ENCODE peak calls at places on chromosomes 12 and 14, in four cellular contexts. One of them, this sample, is unnamed.

GRCh38 chr12:62098131-62098530 is 162.1 kb upstream of the USP15 start:
- DNase-seq in HepG2: no peak
- DNase-seq in GM12878: no peak
- DNase-seq in K562: peak
- DNase-seq in this sample: no peak

GRCh38 chr12:2064078-2064507 is 11.3 kb downstream of the CACNA1C start:
- DNase-seq in HepG2: no peak
- DNase-seq in K562: no peak
- DNase-seq in GM12878: peak
- DNase-seq in this sample: no peak

GRCh38 chr12:105738036-105738435 is 400.7 kb downstream of the NUAK1 start:
- DNase-seq in GM12878: no peak
- DNase-seq in K562: no peak
- DNase-seq in HepG2: no peak
- DNase-seq in this sample: no peak

GRCh38 chr14:55139152-55139551 is 10.1 kb downstream of the LGALS3 start:
- DNase-seq in GM12878: no peak
- DNase-seq in HepG2: no peak
- DNase-seq in K562: no peak
- DNase-seq in this sample: no peak

GRCh38 chr14:51202914-51203665 is 37.0 kb upstream of the TMX1 start:
- DNase-seq in GM12878: peak
- DNase-seq in K562: no peak
- DNase-seq in HepG2: no peak
- DNase-seq in this sample: no peak

GRCh38 chr12:57765003-57765697 is 1.7 kb downstream of the CYP27B1 start:
- DNase-seq in GM12878: no peak
- DNase-seq in HepG2: peak
- DNase-seq in K562: no peak
- DNase-seq in this sample: no peak

GRCh38 chr14:88346048-88346639 is 23.1 kb upstream of the KCNK10 start:
- DNase-seq in HepG2: peak
- DNase-seq in GM12878: no peak
- DNase-seq in K562: peak
- DNase-seq in this sample: no peak

GRCh38 chr12:79023784-79024183 is 159.2 kb downstream of the SYT1 start:
- DNase-seq in HepG2: no peak
- DNase-seq in GM12878: no peak
- DNase-seq in K562: no peak
- DNase-seq in this sample: no peak

GRCh38 chr12:32024884-32025599 is 65.8 kb downstream of the RESF1 start:
- DNase-seq in K562: peak
- DNase-seq in HepG2: peak
- DNase-seq in GM12878: no peak
- DNase-seq in this sample: no peak

GRCh38 chr14:76696791-76697190 is 64.5 kb upstream of the VASH1 start:
- DNase-seq in GM12878: no peak
- DNase-seq in K562: no peak
- DNase-seq in HepG2: no peak
- DNase-seq in this sample: no peak

GRCh38 chr14:77880056-77880455 is 80.1 kb downstream of the ADCK1 start:
- DNase-seq in HepG2: no peak
- DNase-seq in GM12878: no peak
- DNase-seq in K562: no peak
- DNase-seq in this sample: no peak

GRCh38 chr14:35387209-35387608 is 17.3 kb downstream of the NFKBIA start:
- DNase-seq in HepG2: no peak
- DNase-seq in GM12878: no peak
- DNase-seq in K562: peak
- DNase-seq in this sample: no peak

GRCh38 chr12:64404470-64405446 is 566 bp downstream of the XPOT start:
- DNase-seq in HepG2: peak
- DNase-seq in K562: peak
- DNase-seq in GM12878: no peak
- DNase-seq in this sample: peak

GRCh38 chr12:108175310-108175709 is 46.2 kb downstream of the WSCD2 start:
- DNase-seq in GM12878: no peak
- DNase-seq in HepG2: no peak
- DNase-seq in K562: no peak
- DNase-seq in this sample: peak

GRCh38 chr14:52862652-52863338 is 71.4 kb upstream of the GNPNAT1 start:
- DNase-seq in GM12878: no peak
- DNase-seq in HepG2: no peak
- DNase-seq in K562: no peak
- DNase-seq in this sample: no peak

GRCh38 chr12:76346236-76346635 is 2.0 kb downstream of the BBS10 start:
- DNase-seq in GM12878: no peak
- DNase-seq in HepG2: no peak
- DNase-seq in K562: no peak
- DNase-seq in this sample: no peak

GRCh38 chr14:92185559-92185958 is 63.8 kb downstream of the CPSF2 start:
- DNase-seq in GM12878: no peak
- DNase-seq in HepG2: no peak
- DNase-seq in K562: no peak
- DNase-seq in this sample: no peak

GRCh38 chr14:90726656-90727055 is 89.6 kb downstream of the TTC7B start:
- DNase-seq in GM12878: no peak
- DNase-seq in K562: no peak
- DNase-seq in HepG2: no peak
- DNase-seq in this sample: no peak

GRCh38 chr14:68916358-68916757 is 62.7 kb downstream of the ACTN1 start:
- DNase-seq in K562: no peak
- DNase-seq in HepG2: no peak
- DNase-seq in GM12878: no peak
- DNase-seq in this sample: no peak

GRCh38 chr14:30621354-30621953 is 665 bp upstream of the SCFD1 start:
- DNase-seq in HepG2: peak
- DNase-seq in K562: peak
- DNase-seq in GM12878: no peak
- DNase-seq in this sample: peak

GRCh38 chr14:50961606-50962259 is 17.4 kb upstream of the PYGL start:
- DNase-seq in GM12878: no peak
- DNase-seq in HepG2: no peak
- DNase-seq in K562: no peak
- DNase-seq in this sample: no peak

GRCh38 chr14:93173943-93174395 is 10.7 kb downstream of the MOAP1 start:
- DNase-seq in GM12878: no peak
- DNase-seq in K562: peak
- DNase-seq in HepG2: no peak
- DNase-seq in this sample: no peak

GRCh38 chr14:82999802-83000201 is 1466.1 kb upstream of the SEL1L start:
- DNase-seq in GM12878: no peak
- DNase-seq in K562: no peak
- DNase-seq in HepG2: no peak
- DNase-seq in this sample: no peak

GRCh38 chr14:89773644-89774316 is 180.8 kb downstream of the EFCAB11 start:
- DNase-seq in GM12878: peak
- DNase-seq in K562: peak
- DNase-seq in HepG2: peak
- DNase-seq in this sample: no peak

GRCh38 chr12:80282761-80283160 is 161.3 kb upstream of the PTPRQ start:
- DNase-seq in K562: no peak
- DNase-seq in GM12878: no peak
- DNase-seq in HepG2: no peak
- DNase-seq in this sample: no peak

GRCh38 chr12:3988519-3989217 is 115.5 kb upstream of the PARP11 start:
- DNase-seq in HepG2: no peak
- DNase-seq in K562: no peak
- DNase-seq in GM12878: peak
- DNase-seq in this sample: no peak

GRCh38 chr12:105218434-105218833 is 17.5 kb downstream of the APPL2 start:
- DNase-seq in K562: no peak
- DNase-seq in HepG2: no peak
- DNase-seq in GM12878: no peak
- DNase-seq in this sample: no peak

GRCh38 chr14:100531152-100531551 is 56.1 kb downstream of the BEGAIN start:
- DNase-seq in HepG2: no peak
- DNase-seq in K562: no peak
- DNase-seq in GM12878: no peak
- DNase-seq in this sample: no peak

GRCh38 chr12:42469355-42470006 is 120.1 kb downstream of the PRICKLE1 start:
- DNase-seq in HepG2: no peak
- DNase-seq in GM12878: peak
- DNase-seq in K562: no peak
- DNase-seq in this sample: no peak

GRCh38 chr12:1795221-1795784 is 25.1 kb upstream of the LRTM2 start:
- DNase-seq in K562: no peak
- DNase-seq in HepG2: no peak
- DNase-seq in GM12878: no peak
- DNase-seq in this sample: no peak

GRCh38 chr12:53625373-53625945 is 723 bp downstream of the ATF7 start:
- DNase-seq in K562: peak
- DNase-seq in HepG2: no peak
- DNase-seq in GM12878: no peak
- DNase-seq in this sample: no peak

GRCh38 chr12:107594995-107595394 is 90.6 kb upstream of the PWP1 start:
- DNase-seq in GM12878: no peak
- DNase-seq in K562: no peak
- DNase-seq in HepG2: no peak
- DNase-seq in this sample: no peak

GRCh38 chr14:96481731-96482314 is 20.4 kb upstream of the PAPOLA start:
- DNase-seq in HepG2: peak
- DNase-seq in GM12878: no peak
- DNase-seq in K562: no peak
- DNase-seq in this sample: no peak

GRCh38 chr14:96486705-96487104 is 15.5 kb upstream of the PAPOLA start:
- DNase-seq in K562: no peak
- DNase-seq in HepG2: no peak
- DNase-seq in GM12878: no peak
- DNase-seq in this sample: no peak

GRCh38 chr14:96479435-96480146 is 22.6 kb upstream of the PAPOLA start:
- DNase-seq in HepG2: peak
- DNase-seq in K562: no peak
- DNase-seq in GM12878: no peak
- DNase-seq in this sample: no peak

GRCh38 chr14:96484391-96484790 is 17.8 kb upstream of the PAPOLA start:
- DNase-seq in HepG2: no peak
- DNase-seq in GM12878: no peak
- DNase-seq in K562: no peak
- DNase-seq in this sample: no peak

GRCh38 chr14:96482986-96483385 is 19.2 kb upstream of the PAPOLA start:
- DNase-seq in HepG2: no peak
- DNase-seq in GM12878: no peak
- DNase-seq in K562: peak
- DNase-seq in this sample: no peak
- TF ChIP-seq FOXK2 in HepG2: no peak
- TF ChIP-seq FOXK2 in GM12878: no peak
- TF ChIP-seq FOXK2 in K562: no peak
- TF ChIP-seq FOXK2 in this sample: no peak

GRCh38 chr12:71640316-71640715 is 23.3 kb downstream of the ZFC3H1 start:
- DNase-seq in K562: no peak
- DNase-seq in GM12878: no peak
- DNase-seq in HepG2: no peak
- DNase-seq in this sample: no peak

GRCh38 chr12:71638499-71638898 is 25.1 kb downstream of the ZFC3H1 start:
- DNase-seq in HepG2: no peak
- DNase-seq in GM12878: no peak
- DNase-seq in K562: no peak
- DNase-seq in this sample: no peak

GRCh38 chr12:71641390-71641789 is 22.3 kb downstream of the ZFC3H1 start:
- DNase-seq in HepG2: no peak
- DNase-seq in K562: peak
- DNase-seq in GM12878: no peak
- DNase-seq in this sample: no peak

GRCh38 chr12:71639341-71639760 is 24.3 kb downstream of the ZFC3H1 start:
- DNase-seq in HepG2: peak
- DNase-seq in K562: peak
- DNase-seq in GM12878: no peak
- DNase-seq in this sample: no peak

DNA sequence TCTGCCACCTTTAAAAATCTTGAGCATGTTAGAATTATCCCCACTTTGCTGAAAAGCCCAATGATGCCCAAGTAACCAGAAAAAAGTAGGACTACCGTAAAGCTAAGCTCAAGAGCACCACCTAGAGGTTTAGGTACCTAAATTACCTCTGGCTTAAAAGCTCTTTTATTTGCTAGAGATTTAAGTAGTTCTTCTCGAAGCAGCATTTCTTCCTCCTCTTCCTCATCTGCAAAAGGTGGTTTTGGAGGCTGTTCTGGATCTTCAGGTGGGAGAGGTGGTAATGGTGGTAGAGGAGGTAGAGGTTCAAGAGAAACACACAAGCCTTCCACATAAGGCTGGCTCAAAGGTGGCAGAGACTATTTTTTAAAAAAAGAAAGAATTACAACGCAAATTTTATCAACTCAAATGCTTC is 26.9 kb downstream of the ZFC3H1 start:
- DNase-seq in K562: peak
- DNase-seq in HepG2: peak
- DNase-seq in GM12878: peak
- DNase-seq in this sample: peak
- TF ChIP-seq FOXK2 in K562: no peak
- TF ChIP-seq FOXK2 in HepG2: no peak
- TF ChIP-seq FOXK2 in GM12878: no peak
- TF ChIP-seq FOXK2 in this sample: no peak

GRCh38 chr12:81811066-81811777 is 52.1 kb upstream of the PPFIA2 start:
- DNase-seq in GM12878: no peak
- DNase-seq in K562: no peak
- DNase-seq in HepG2: no peak
- DNase-seq in this sample: no peak
- TF ChIP-seq FOXK2 in GM12878: no peak
- TF ChIP-seq FOXK2 in K562: no peak
- TF ChIP-seq FOXK2 in HepG2: no peak
- TF ChIP-seq FOXK2 in this sample: no peak

GRCh38 chr12:111309584-111309983 is 59.3 kb downstream of the PHETA1 start:
- DNase-seq in HepG2: no peak
- DNase-seq in GM12878: no peak
- DNase-seq in K562: no peak
- DNase-seq in this sample: no peak

GRCh38 chr12:111308473-111308872 is 60.4 kb downstream of the PHETA1 start:
- DNase-seq in HepG2: no peak
- DNase-seq in GM12878: no peak
- DNase-seq in K562: no peak
- DNase-seq in this sample: no peak

GRCh38 chr12:111303531-111303930 is 65.4 kb downstream of the PHETA1 start:
- DNase-seq in K562: no peak
- DNase-seq in GM12878: no peak
- DNase-seq in HepG2: no peak
- DNase-seq in this sample: no peak

GRCh38 chr12:111310076-111310870 is 58.6 kb downstream of the PHETA1 start:
- DNase-seq in GM12878: no peak
- DNase-seq in HepG2: no peak
- DNase-seq in K562: no peak
- DNase-seq in this sample: no peak

DNA sequence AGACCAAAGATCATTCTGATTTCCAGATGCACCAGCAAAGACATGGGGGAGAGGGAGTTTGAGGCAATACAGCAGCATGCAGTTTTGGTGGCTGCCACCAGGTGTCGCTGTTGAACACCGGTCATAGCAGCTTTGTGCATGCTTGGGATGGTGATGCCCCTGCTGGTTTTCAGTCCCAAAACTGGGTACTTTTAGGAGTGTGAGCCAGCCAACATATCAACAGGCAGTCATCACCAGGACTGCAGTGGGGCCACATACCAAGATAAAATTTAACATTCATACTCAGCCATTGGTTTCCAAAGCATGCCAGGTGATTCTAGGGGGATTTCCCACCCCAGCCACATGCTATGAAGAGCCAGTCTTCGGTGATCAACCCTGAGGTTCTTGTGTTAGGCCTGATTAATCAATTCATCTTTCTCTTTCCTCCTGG is 64.2 kb downstream of the PHETA1 start:
- DNase-seq in GM12878: no peak
- DNase-seq in K562: peak
- DNase-seq in HepG2: no peak
- DNase-seq in this sample: peak
- TF ChIP-seq FOXK2 in GM12878: no peak
- TF ChIP-seq FOXK2 in K562: no peak
- TF ChIP-seq FOXK2 in HepG2: no peak
- TF ChIP-seq FOXK2 in this sample: no peak